ENCODE peak calls at places on chromosome 9, in eight cellular contexts. Y, M, T, F, W, B, N and D are unnamed samples.

GRCh38 chr9:19999491-20000057 is 210.7 kb upstream of the SLC24A2 start:
- DNase-seq in M (no peak), N (no peak), B (peak), Y (no peak), W (no peak), F (peak), T (no peak), D (no peak)

GRCh38 chr9:136328011-136328621 is 777 bp downstream of the GPSM1 start:
- DNase-seq in T (no peak), Y (no peak), N (no peak), M (no peak), B (no peak), F (no peak), W (no peak), D (no peak)

GRCh38 chr9:94108584-94108983 is 24.3 kb downstream of the PTPDC1 start:
- DNase-seq in M (no peak), B (no peak), F (no peak), T (peak), N (no peak), W (no peak), Y (peak), D (no peak)

GRCh38 chr9:84621811-84622210 is 47.7 kb upstream of the NTRK2 start:
- DNase-seq in B (no peak), W (no peak), M (no peak), T (no peak), N (no peak), Y (no peak), F (no peak), D (no peak)

GRCh38 chr9:110464321-110464720 is 115.2 kb downstream of the SVEP1 start:
- DNase-seq in F (no peak), Y (no peak), B (no peak), T (no peak), W (no peak), N (no peak), M (peak), D (no peak)

GRCh38 chr9:34550016-34550680 is 27.4 kb upstream of the ENHO start:
- DNase-seq in F (no peak), M (no peak), W (no peak), T (no peak), N (peak), B (no peak), Y (no peak), D (no peak)

GRCh38 chr9:2307480-2307879 is 292.3 kb downstream of the SMARCA2 start:
- DNase-seq in T (no peak), N (no peak), F (no peak), Y (no peak), B (no peak), M (no peak), W (no peak), D (no peak)

GRCh38 chr9:93128715-93129224 is 5.3 kb downstream of the NINJ1 start:
- DNase-seq in Y (no peak), B (no peak), M (no peak), W (no peak), N (no peak), F (no peak), T (peak), D (no peak)

GRCh38 chr9:98825414-98825813 is 17.9 kb downstream of the GALNT12 start:
- DNase-seq in M (no peak), N (no peak), W (no peak), B (no peak), T (no peak), Y (no peak), F (no peak), D (no peak)

GRCh38 chr9:132961002-132961401 is 16.6 kb upstream of the TSC1 start:
- DNase-seq in Y (no peak), F (no peak), N (no peak), T (no peak), B (no peak), M (no peak), W (no peak), D (no peak)

GRCh38 chr9:117060963-117061362 is 353.9 kb downstream of the ASTN2 start:
- DNase-seq in T (no peak), B (no peak), Y (no peak), W (no peak), M (no peak), F (no peak), N (no peak), D (no peak)

GRCh38 chr9:128416014-128416413 is 4.6 kb upstream of the CERCAM start:
- DNase-seq in N (no peak), M (peak), W (no peak), T (no peak), Y (no peak), F (no peak), B (no peak), D (no peak)

GRCh38 chr9:73738741-73739530 is 587.3 kb downstream of the ANXA1 start:
- DNase-seq in N (no peak), T (no peak), B (peak), W (no peak), M (no peak), F (no peak), Y (no peak), D (no peak)

GRCh38 chr9:96029722-96030515 is 154.4 kb downstream of the ERCC6L2 start:
- DNase-seq in F (no peak), T (no peak), W (no peak), N (no peak), M (no peak), Y (no peak), B (no peak), D (no peak)

GRCh38 chr9:90245661-90246060 is 397.0 kb downstream of the DIRAS2 start:
- DNase-seq in T (no peak), F (no peak), M (no peak), W (no peak), Y (no peak), N (no peak), B (no peak), D (no peak)

GRCh38 chr9:120924698-120925534 is 1.7 kb downstream of the TRAF1 start:
- DNase-seq in B (peak), T (no peak), M (no peak), F (no peak), Y (no peak), N (no peak), W (no peak), D (no peak)

GRCh38 chr9:135939351-135940265 is 21.6 kb downstream of the UBAC1 start:
- DNase-seq in N (peak), Y (no peak), M (no peak), T (no peak), F (peak), W (no peak), B (no peak), D (no peak)

GRCh38 chr9:34701769-34702736 is 7.9 kb downstream of the CCL21 start:
- DNase-seq in N (peak), Y (peak), B (peak), F (peak), T (peak), W (peak), M (peak), D (peak)

GRCh38 chr9:129944501-129945116 is 98.4 kb downstream of the FNBP1 start:
- DNase-seq in Y (no peak), F (peak), W (no peak), N (peak), M (no peak), T (no peak), B (no peak), D (no peak)